ENCODE peak calls at places on chromosome 16, in five cellular contexts. I is activated B cell treated with CpG ODN at 0.5 μM for 24 hours, D is HS-5, H is naive B cell, F is stromal cell of bone marrow. W is an unnamed sample.
A peak's percentile ranks its signal among the peaks of the same experiment; 100 is the strongest.

GRCh38 chr16:967077-967541 is 3.7 kb downstream of the LMF1 start:
- DNase-seq in H (no peak), D (no peak), F (no peak), I (no peak), W (no peak)

GRCh38 chr16:85657267-85657650 is 31.5 kb downstream of the GINS2 start:
- DNase-seq in I (no peak), F (no peak), D (no peak), H (no peak), W (no peak)

GRCh38 chr16:17106243-17106791 is 364.4 kb downstream of the XYLT1 start:
- DNase-seq in I (no peak), D (no peak), H (no peak), F (no peak), W (no peak)

GRCh38 chr16:67423015-67423414 is 6.7 kb upstream of the ZDHHC1 start:
- DNase-seq in F (no peak), H (no peak), I (no peak), D (no peak), W (no peak)

GRCh38 chr16:81730090-81731051 is 48.7 kb upstream of the PLCG2 start:
- DNase-seq in H (peak; percentile 54), D (no peak), F (peak; percentile 38), I (peak; percentile 65), W (peak; percentile 62)

GRCh38 chr16:88062341-88062861 is 111.2 kb downstream of the BANP start:
- DNase-seq in D (no peak), H (no peak), F (peak; percentile 49), I (no peak), W (no peak)

GRCh38 chr16:11105038-11105903 is 150.7 kb downstream of the SOCS1 start:
- DNase-seq in H (peak; percentile 46), I (no peak), D (peak; percentile 91), F (peak; percentile 75), W (no peak)

GRCh38 chr16:67284699-67285646 is 5.6 kb downstream of the PLEKHG4 start:
- DNase-seq in H (no peak), I (no peak), D (no peak), F (no peak), W (peak; percentile 14)

GRCh38 chr16:72380283-72380682 is 208.3 kb upstream of the PMFBP1 start:
- DNase-seq in F (no peak), I (no peak), D (no peak), H (no peak), W (no peak)

GRCh38 chr16:81432899-81433560 is 11.6 kb upstream of the CMIP start:
- DNase-seq in F (no peak), I (no peak), H (no peak), D (no peak), W (no peak)

GRCh38 chr16:86355951-86356350 is 154.4 kb upstream of the FOXF1 start:
- DNase-seq in D (no peak), H (no peak), F (no peak), I (no peak), W (no peak)

GRCh38 chr16:70734522-70734921 is 48.7 kb upstream of the MTSS2 start:
- DNase-seq in F (no peak), I (no peak), D (no peak), H (no peak), W (no peak)

GRCh38 chr16:17515421-17516210 is 44.9 kb upstream of the XYLT1 start:
- DNase-seq in I (no peak), D (no peak), H (no peak), F (peak; percentile 58), W (no peak)

GRCh38 chr16:25093208-25094061 is 18.1 kb upstream of the LCMT1 start:
- DNase-seq in H (no peak), D (no peak), I (no peak), F (no peak), W (no peak)

GRCh38 chr16:80591071-80591935 is 50.5 kb downstream of the DYNLRB2 start:
- DNase-seq in I (no peak), F (no peak), D (no peak), H (no peak), W (no peak)

GRCh38 chr16:23771027-23771426 is 16.2 kb downstream of the CHP2 start:
- DNase-seq in F (no peak), D (no peak), I (no peak), H (no peak), W (no peak)

GRCh38 chr16:5906351-5906750 is 808.8 kb upstream of the EEF2KMT start:
- DNase-seq in F (no peak), I (no peak), H (no peak), D (no peak), W (no peak)

GRCh38 chr16:1823821-1824220 is 2.8 kb downstream of the HAGH start:
- DNase-seq in I (no peak), F (no peak), D (no peak), H (no peak), W (no peak)

GRCh38 chr16:13970708-13971422 is 50.9 kb downstream of the ERCC4 start:
- DNase-seq in F (no peak), H (no peak), I (no peak), D (no peak), W (no peak)

GRCh38 chr16:3983081-3983520 is 102.6 kb upstream of the CREBBP start:
- DNase-seq in F (no peak), D (no peak), I (no peak), H (no peak), W (no peak)

GRCh38 chr16:56560447-56560846 is 4.4 kb upstream of the MT4 start:
- DNase-seq in H (no peak), I (no peak), F (no peak), D (no peak), W (no peak)

GRCh38 chr16:65010136-65010535 is 111.7 kb downstream of the CDH11 start:
- DNase-seq in D (no peak), H (no peak), I (no peak), F (no peak), W (no peak)

GRCh38 chr16:27520982-27521673 is 28.6 kb downstream of the GTF3C1 start:
- DNase-seq in I (no peak), F (no peak), H (no peak), D (no peak), W (no peak)

GRCh38 chr16:58506241-58507194 is 6.6 kb downstream of the NDRG4 start:
- DNase-seq in D (no peak), I (no peak), F (no peak), H (no peak), W (no peak)

GRCh38 chr16:75621170-75621477 is 2.0 kb downstream of the ADAT1 start:
- DNase-seq in I (no peak), F (peak; percentile 34), D (no peak), H (no peak), W (no peak)

W was measured in NCI-H2081 treated with DMSO at 0.1 percent for 48 hours.